ENCODE peak calls at places on chromosomes 7 and 10, in eight cellular contexts. Z, W, Y, K, R, O, D and L are unnamed samples.

GRCh38 chr10:122152544-122152943 is 118.6 kb upstream of the BTBD16 start:
- DNase-seq in K (no peak), R (peak), Z (no peak), Y (peak), W (no peak), D (peak), O (no peak), L (no peak)

GRCh38 chr10:79638318-79638717 is 27.6 kb downstream of the SFTPA1 start:
- DNase-seq in K (no peak), Y (no peak), R (no peak), W (no peak), D (no peak), Z (no peak), O (no peak), L (no peak)

GRCh38 chr7:141333459-141333858 is 217.8 kb upstream of the AGK start:
- DNase-seq in O (peak), R (no peak), Y (no peak), D (no peak), K (no peak), W (no peak), Z (peak), L (peak)

GRCh38 chr7:100875356-100875751 is 451 bp downstream of the SRRT start:
- DNase-seq in Z (no peak), K (no peak), O (no peak), W (peak), R (no peak), Y (no peak), D (no peak), L (no peak)

GRCh38 chr7:157279679-157279972 is 57.2 kb upstream of the DNAJB6 start:
- DNase-seq in K (no peak), D (no peak), W (no peak), R (no peak), O (no peak), Z (no peak), Y (no peak), L (no peak)

GRCh38 chr10:115942106-115942505 is 330.9 kb downstream of the GFRA1 start:
- DNase-seq in Y (no peak), Z (no peak), R (no peak), W (no peak), K (no peak), O (no peak), D (no peak), L (no peak)

GRCh38 chr7:101618207-101618839 is 10.8 kb downstream of the MYL10 start:
- DNase-seq in K (no peak), Y (no peak), R (no peak), Z (no peak), W (no peak), D (no peak), O (no peak), L (no peak)

GRCh38 chr7:138245216-138245615 is 169.0 kb downstream of the AKR1D1 start:
- DNase-seq in K (no peak), R (no peak), Y (no peak), D (no peak), Z (no peak), W (no peak), O (no peak), L (no peak)

GRCh38 chr7:134448359-134449229 is 10.3 kb downstream of the AKR1B1 start:
- DNase-seq in R (no peak), O (no peak), Z (no peak), W (no peak), Y (peak), D (no peak), K (no peak), L (no peak)

DNA sequence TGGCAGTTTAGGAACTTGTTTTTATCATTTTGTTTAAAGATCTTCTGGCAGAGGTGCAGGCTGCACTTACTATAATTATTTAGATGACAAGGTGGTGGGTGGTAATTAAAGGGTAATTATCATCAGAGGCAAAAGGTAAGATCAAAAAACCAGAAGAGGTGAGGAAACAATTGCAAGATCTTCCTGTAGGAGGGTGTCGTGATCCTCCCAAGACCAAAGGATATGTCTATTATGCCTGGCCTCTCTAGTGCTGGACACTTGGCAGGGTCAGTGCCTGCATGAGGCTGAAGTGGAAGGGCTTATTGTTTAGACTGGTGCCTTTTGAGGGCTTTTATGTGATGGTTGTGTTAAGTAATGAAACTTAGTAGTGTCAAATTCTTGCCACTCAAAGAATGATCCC is 1.8 kb upstream of the WAPL start:
- DNase-seq in K (no peak), Z (no peak), Y (peak), D (no peak), W (no peak), R (no peak), O (no peak), L (no peak)
- TF ChIP-seq CTCF in K (no peak), Z (no peak), Y (peak), D (no peak), W (peak), R (peak), O (no peak), L (peak)

DNA sequence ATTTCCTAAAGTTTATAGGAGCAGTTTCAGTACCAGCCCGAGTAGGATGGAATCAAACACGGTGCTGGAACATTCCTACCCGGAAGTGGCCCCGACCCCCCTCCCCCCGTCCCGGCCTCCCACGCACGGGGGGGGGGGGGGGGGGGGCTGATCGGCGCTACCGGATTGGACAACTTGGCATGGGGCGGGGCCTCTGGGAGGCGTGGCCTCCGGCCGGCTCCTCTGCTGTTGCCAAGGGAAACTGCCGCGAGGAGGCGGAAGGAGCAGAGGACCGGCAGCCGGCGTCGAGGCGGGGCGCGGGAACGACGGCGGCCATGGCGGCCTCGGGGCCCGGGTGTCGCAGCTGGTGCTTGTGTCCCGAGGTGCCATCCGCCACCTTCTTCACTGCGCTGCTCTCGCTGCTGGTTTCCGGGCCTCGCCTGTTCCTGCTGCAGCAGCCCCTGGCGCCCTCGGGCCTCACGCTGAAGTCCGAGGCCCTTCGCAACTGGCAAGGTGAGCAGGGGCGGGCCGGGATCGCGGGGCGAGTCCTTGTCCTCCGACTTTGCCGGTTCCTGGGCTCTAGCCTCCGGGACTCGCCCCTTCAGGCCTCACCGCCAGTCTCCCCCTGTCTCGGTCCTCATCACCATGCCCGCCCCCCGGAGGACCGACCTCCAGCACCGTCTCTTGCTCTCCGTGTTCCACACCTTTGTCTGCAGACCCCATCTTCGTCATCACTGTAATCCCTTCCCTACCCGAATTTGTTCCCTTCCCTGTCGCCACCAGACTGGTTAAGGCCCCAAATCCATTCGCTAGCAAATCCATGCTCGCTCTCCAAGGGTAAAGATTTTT is at the start of gene RHBDD2:
- DNase-seq in R (peak), O (peak), Z (peak), Y (peak), K (peak), D (peak), W (peak), L (peak)
- TF ChIP-seq CTCF in R (no peak), O (no peak), Z (no peak), Y (peak), K (peak), D (peak), W (no peak), L (no peak)

DNA sequence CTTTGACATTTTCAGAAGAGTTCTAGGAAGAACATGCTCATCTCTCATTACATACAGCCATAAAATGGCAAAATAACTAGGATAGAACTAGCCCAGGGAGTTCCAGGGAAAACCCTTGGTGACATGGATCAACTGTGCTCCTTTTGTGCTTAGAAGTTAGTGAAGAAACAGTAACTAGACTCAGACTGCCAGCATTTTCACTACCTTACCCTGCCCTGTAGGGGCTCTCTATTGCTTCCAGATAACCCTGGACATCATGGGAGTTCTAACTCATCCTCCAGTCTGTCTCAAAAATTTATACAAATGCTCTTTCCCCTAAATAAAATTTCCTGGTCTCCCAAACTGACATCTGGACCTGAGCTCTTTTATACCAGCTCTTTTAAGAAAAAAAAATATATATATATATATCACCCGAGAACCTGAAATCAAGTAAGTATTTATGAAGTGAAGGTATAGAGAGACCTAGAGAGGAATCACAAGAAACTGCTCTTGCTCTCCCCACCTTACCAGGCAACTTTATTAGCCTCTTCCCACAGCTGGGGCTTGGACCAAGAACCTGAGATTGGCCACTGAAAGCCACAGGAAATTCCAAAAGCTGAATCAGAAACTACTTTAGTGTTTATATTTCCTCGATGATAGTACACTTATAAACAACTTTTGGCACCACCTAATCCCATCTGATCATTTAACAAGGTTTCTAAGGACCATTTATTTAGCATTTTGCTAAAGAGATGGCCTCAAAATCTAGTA is 101.4 kb downstream of the RELN start:
- DNase-seq in D (no peak), K (no peak), R (no peak), Z (no peak), Y (no peak), O (no peak), W (no peak), L (no peak)
- TF ChIP-seq CTCF in D (no peak), K (no peak), R (no peak), Z (no peak), Y (peak), O (no peak), W (no peak), L (peak)

GRCh38 chr10:23438547-23439451 is at the start of gene OTUD1:
- DNase-seq in W (peak), D (peak), Z (peak), K (peak), O (peak), Y (peak), R (peak), L (peak)

GRCh38 chr10:23439920-23440875 is 1.3 kb downstream of the OTUD1 start:
- DNase-seq in R (peak), Z (peak), D (peak), O (peak), K (no peak), W (peak), Y (peak), L (peak)

GRCh38 chr10:23439452-23439919 is 611 bp downstream of the OTUD1 start:
- DNase-seq in Y (peak), R (no peak), W (no peak), K (no peak), O (peak), Z (peak), D (peak), L (no peak)

GRCh38 chr10:23445591-23445990 is 6.7 kb downstream of the OTUD1 start:
- DNase-seq in D (no peak), Z (no peak), R (no peak), K (no peak), Y (no peak), O (no peak), W (no peak), L (no peak)

DNA sequence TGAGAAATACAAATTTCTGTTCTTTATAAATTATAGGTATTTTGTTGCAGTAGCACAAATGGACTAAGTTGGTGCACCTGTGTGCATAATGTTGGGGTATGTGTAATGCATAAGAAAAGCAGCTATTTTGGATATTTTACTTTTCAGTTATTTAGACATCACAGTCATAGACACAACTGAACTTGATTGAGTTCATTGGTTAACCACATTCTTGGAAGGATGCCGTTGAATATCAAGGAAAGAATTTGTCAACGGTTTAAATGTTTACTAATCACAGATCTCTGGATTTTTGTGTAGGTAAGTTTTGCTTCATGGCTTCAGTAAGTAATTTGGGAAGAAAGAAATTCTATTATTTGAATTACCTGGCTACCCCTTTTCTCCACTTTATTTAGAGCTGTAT is 4.1 kb downstream of the OTUD1 start:
- DNase-seq in Y (peak), K (no peak), Z (no peak), W (no peak), R (no peak), D (no peak), O (no peak), L (no peak)
- TF ChIP-seq CTCF in Y (no peak), K (no peak), Z (no peak), W (no peak), R (no peak), D (no peak), O (no peak), L (no peak)